ENCODE peak calls at places on chromosomes 7 and 10, in four cellular contexts. C, N, O and Z are unnamed samples.

GRCh38 chr7:80916770-80917681 is 1.8 kb downstream of the SEMA3C start:
- DNase-seq in C (no peak), N (peak), O (peak), Z (no peak)

GRCh38 chr7:26343837-26344236 is 52.2 kb downstream of the SNX10 start:
- DNase-seq in C (no peak), N (no peak), O (no peak), Z (no peak)

GRCh38 chr7:114953724-114954123 is 31.8 kb downstream of the MDFIC start:
- DNase-seq in C (no peak), N (no peak), O (no peak), Z (no peak)

GRCh38 chr10:112027881-112028280 is 155.7 kb downstream of the GPAM start:
- DNase-seq in C (no peak), N (no peak), O (no peak), Z (no peak)

GRCh38 chr10:3972460-3973366 is 187.7 kb upstream of the KLF6 start:
- DNase-seq in C (no peak), N (no peak), O (no peak), Z (no peak)

GRCh38 chr10:73263948-73264347 is 11.5 kb upstream of the MRPS16 start:
- DNase-seq in C (no peak), N (peak), O (peak), Z (no peak)

GRCh38 chr10:29603516-29603915 is 31.3 kb downstream of the SVIL start:
- DNase-seq in C (no peak), N (no peak), O (no peak), Z (no peak)

GRCh38 chr10:4212111-4212635 is 427.2 kb upstream of the KLF6 start:
- DNase-seq in C (no peak), N (no peak), O (no peak), Z (no peak)